ENCODE peak calls at places on chromosomes 5 and 9, in four cellular contexts. S is stimulated activated CD8-positive, alpha-beta memory T cell treated with anti-CD3 and anti-CD28 coated beads, Interleukin-12 subunit alpha, Interleukin-12 subunit beta, amount 100 ng/mL, for 1 hour; I is activated T-cell treated with anti-CD3 and anti-CD28 coated beads, Interleukin-2, amount 50 U/mL, for 24 hours; K is activated CD4-positive, alpha-beta T cell treated with anti-CD3 and anti-CD28 coated beads for 36 hours. Q is an unnamed sample.

GRCh38 chr9:82332774-82333152 is 344.2 kb downstream of the SPATA31D1 start:
- DNase-seq in S (no peak), I (no peak), K (no peak), Q (no peak)

GRCh38 chr9:8542537-8542936 is 743.0 kb upstream of the DMAC1 start:
- DNase-seq in S (no peak), I (no peak), K (no peak), Q (no peak)

GRCh38 chr9:121902483-121903135 is 190.5 kb downstream of the TTLL11 start:
- DNase-seq in S (no peak), I (no peak), K (no peak), Q (no peak)

GRCh38 chr9:96554801-96555566 is 64.7 kb downstream of the CDC14B start:
- DNase-seq in S (no peak), I (no peak), K (no peak), Q (no peak)

GRCh38 chr9:11064853-11065252 is 452.1 kb upstream of the PTPRD start:
- DNase-seq in S (no peak), I (no peak), K (no peak), Q (no peak)

GRCh38 chr5:132655821-132656773 is 1.9 kb upstream of the IL13 start:
- DNase-seq in S (no peak), I (peak), K (peak), Q (peak)

GRCh38 chr9:556199-556598 is 285.3 kb upstream of the DMRT1 start:
- DNase-seq in S (no peak), I (no peak), K (no peak), Q (no peak)

GRCh38 chr9:80175286-80175906 is 603.6 kb downstream of the TLE4 start:
- DNase-seq in S (no peak), I (no peak), K (peak), Q (peak)

GRCh38 chr5:96807099-96807654 is 568 bp downstream of the ERAP1 start:
- DNase-seq in S (no peak), I (no peak), K (peak), Q (peak)

GRCh38 chr9:100350188-100350587 is 2.6 kb downstream of the TEX10 start:
- DNase-seq in S (no peak), I (no peak), K (no peak), Q (no peak)

GRCh38 chr5:180284161-180284560 is 7.7 kb downstream of the MAPK9 start:
- DNase-seq in S (no peak), I (no peak), K (no peak), Q (no peak)

GRCh38 chr5:92810036-92810435 is 771.0 kb downstream of the NR2F1-AS1 start:
- DNase-seq in S (no peak), I (no peak), K (no peak), Q (no peak)

GRCh38 chr9:4143951-4144717 is 155.7 kb downstream of the GLIS3 start:
- DNase-seq in S (no peak), I (no peak), K (no peak), Q (no peak)

GRCh38 chr9:35237303-35237702 is 75.5 kb downstream of the UNC13B start:
- DNase-seq in S (no peak), I (no peak), K (no peak), Q (no peak)

GRCh38 chr9:19231126-19232035 is 888 bp downstream of the DENND4C start:
- DNase-seq in S (no peak), I (no peak), K (peak), Q (peak)

GRCh38 chr5:174735498-174736350 is 11.3 kb downstream of the MSX2 start:
- DNase-seq in S (no peak), I (no peak), K (peak), Q (peak)

GRCh38 chr5:138245717-138246116 is 28.7 kb downstream of the GFRA3 start:
- DNase-seq in S (no peak), I (no peak), K (no peak), Q (no peak)

GRCh38 chr9:121927081-121927480 is 166.0 kb downstream of the TTLL11 start:
- DNase-seq in S (no peak), I (no peak), K (no peak), Q (no peak)